ENCODE peak calls at places on chromosome 4, in ten cellular contexts. P, D, T, Y, H, N, X, M, B and W are unnamed samples.

GRCh38 chr4:105714071-105714521 is 5.5 kb downstream of the GSTCD start:
- DNase-seq in H (no peak), N (no peak), D (peak), T (no peak), Y (no peak), P (peak), M (peak), B (no peak), X (no peak), W (no peak)

GRCh38 chr4:54542540-54543041 is 115.2 kb upstream of the KIT start:
- DNase-seq in X (no peak), P (no peak), D (no peak), Y (peak), T (no peak), H (no peak), B (no peak), N (no peak), M (no peak), W (no peak)

GRCh38 chr4:136395212-136395722 is 1137.0 kb downstream of the PCDH18 start:
- DNase-seq in B (no peak), D (no peak), N (no peak), M (no peak), H (no peak), P (no peak), Y (no peak), X (no peak), T (peak), W (no peak)

GRCh38 chr4:79578613-79579012 is 170.6 kb upstream of the GK2 start:
- DNase-seq in M (no peak), B (no peak), D (no peak), H (no peak), Y (no peak), N (no peak), X (no peak), P (no peak), T (no peak), W (no peak)

GRCh38 chr4:180767330-180767729 is 1475.9 kb upstream of the TENM3 start:
- DNase-seq in X (no peak), Y (no peak), P (no peak), B (no peak), N (no peak), H (no peak), T (no peak), D (no peak), M (no peak), W (no peak)

GRCh38 chr4:176587920-176588319 is 204.8 kb downstream of the VEGFC start:
- DNase-seq in D (no peak), B (no peak), N (peak), M (peak), H (no peak), Y (peak), P (no peak), T (no peak), X (no peak), W (no peak)

GRCh38 chr4:39631700-39632079 is 7.0 kb downstream of the SMIM14 start:
- DNase-seq in H (no peak), M (no peak), N (no peak), P (no peak), B (no peak), Y (no peak), T (no peak), D (no peak), X (no peak), W (no peak)

GRCh38 chr4:57158762-57159161 is 48.6 kb upstream of the IGFBP7 start:
- DNase-seq in X (no peak), M (no peak), P (no peak), T (no peak), Y (no peak), B (no peak), H (no peak), D (no peak), N (no peak), W (no peak)

GRCh38 chr4:57190651-57191481 is 80.7 kb upstream of the IGFBP7 start:
- DNase-seq in Y (peak), B (no peak), P (no peak), N (no peak), D (peak), M (peak), H (no peak), T (peak), X (no peak), W (no peak)

GRCh38 chr4:160044693-160045092 is 941.8 kb downstream of the RAPGEF2 start:
- DNase-seq in H (no peak), T (no peak), M (no peak), D (peak), P (no peak), B (no peak), N (no peak), Y (no peak), X (no peak), W (no peak)

GRCh38 chr4:152102184-152103000 is 341.6 kb upstream of the GATB start:
- DNase-seq in B (no peak), X (no peak), T (no peak), Y (no peak), D (no peak), H (no peak), M (peak), P (peak), N (no peak), W (no peak)

GRCh38 chr4:16686195-16686594 is 212.2 kb downstream of the LDB2 start:
- DNase-seq in T (no peak), Y (peak), P (no peak), M (peak), X (no peak), N (peak), B (peak), H (no peak), D (no peak), W (no peak)

GRCh38 chr4:71355045-71355444 is 16.2 kb downstream of the SLC4A4 start:
- DNase-seq in Y (no peak), B (no peak), P (no peak), D (no peak), T (no peak), X (no peak), M (no peak), H (no peak), N (no peak), W (no peak)

GRCh38 chr4:91092398-91092955 is 965.3 kb downstream of the CCSER1 start:
- DNase-seq in Y (no peak), D (no peak), M (no peak), N (no peak), H (no peak), P (peak), B (no peak), X (no peak), T (no peak), W (no peak)

GRCh38 chr4:106034205-106034604 is 138.9 kb downstream of the NPNT start:
- DNase-seq in T (no peak), Y (peak), H (no peak), M (peak), X (no peak), B (no peak), D (no peak), P (peak), N (no peak), W (no peak)

GRCh38 chr4:89109841-89110540 is 1.3 kb upstream of the TIGD2 start:
- DNase-seq in B (no peak), M (no peak), Y (no peak), N (no peak), P (no peak), H (no peak), T (no peak), X (no peak), D (no peak), W (no peak)

GRCh38 chr4:33316033-33316432 is 2595.9 kb downstream of the PCDH7 start:
- DNase-seq in B (no peak), Y (peak), H (no peak), D (no peak), N (no peak), M (peak), P (peak), X (no peak), T (no peak), W (no peak)

GRCh38 chr4:179595671-179596410 is 2153.6 kb upstream of the AGA start:
- DNase-seq in T (no peak), P (peak), X (no peak), N (no peak), H (no peak), B (peak), M (peak), Y (peak), D (no peak), W (no peak)

GRCh38 chr4:55251352-55251751 is 94.7 kb upstream of the SRD5A3 start:
- DNase-seq in Y (peak), M (no peak), P (no peak), B (no peak), D (no peak), X (no peak), T (no peak), N (no peak), H (no peak), W (no peak)

GRCh38 chr4:182478475-182478874 is 235.3 kb downstream of the TENM3 start:
- DNase-seq in H (no peak), N (no peak), B (no peak), P (no peak), Y (peak), M (peak), T (no peak), X (no peak), D (peak), W (no peak)

GRCh38 chr4:8076023-8076422 is 82.6 kb downstream of the ABLIM2 start:
- DNase-seq in M (no peak), Y (no peak), N (no peak), P (no peak), D (no peak), T (no peak), H (no peak), X (no peak), B (no peak), W (no peak)

GRCh38 chr4:22287626-22288025 is 228.2 kb downstream of the ADGRA3 start:
- DNase-seq in X (no peak), D (no peak), B (no peak), Y (no peak), M (no peak), T (no peak), N (no peak), P (no peak), H (no peak), W (no peak)

GRCh38 chr4:148270600-148270999 is 171.6 kb downstream of the NR3C2 start:
- DNase-seq in Y (no peak), P (peak), T (no peak), H (no peak), M (no peak), D (no peak), N (no peak), B (peak), X (no peak), W (no peak)

GRCh38 chr4:25299476-25300203 is 12.9 kb upstream of the ZCCHC4 start:
- DNase-seq in H (no peak), N (no peak), D (no peak), T (no peak), Y (no peak), B (no peak), P (peak), X (no peak), M (no peak), W (no peak)

GRCh38 chr4:159516556-159516955 is 413.7 kb downstream of the RAPGEF2 start:
- DNase-seq in B (no peak), M (peak), T (no peak), X (no peak), Y (peak), H (no peak), P (no peak), D (no peak), N (no peak), W (no peak)

GRCh38 chr4:6908397-6909112 is 1.1 kb upstream of the TBC1D14 start:
- DNase-seq in D (no peak), Y (no peak), B (no peak), P (no peak), N (no peak), T (peak), H (no peak), M (peak), X (no peak), W (no peak)

GRCh38 chr4:147965056-147965455 is 233.2 kb downstream of the ARHGAP10 start:
- DNase-seq in D (no peak), M (no peak), P (no peak), X (no peak), Y (no peak), T (no peak), B (no peak), N (no peak), H (no peak), W (no peak)

GRCh38 chr4:65791111-65791806 is 121.0 kb upstream of the EPHA5 start:
- DNase-seq in Y (peak), X (no peak), T (no peak), H (no peak), M (peak), D (no peak), B (no peak), P (no peak), N (no peak), W (no peak)

GRCh38 chr4:17597517-17597916 is 16.9 kb upstream of the MED28 start:
- DNase-seq in T (no peak), H (no peak), D (no peak), B (no peak), N (no peak), P (no peak), Y (peak), M (peak), X (no peak), W (no peak)

GRCh38 chr4:77044458-77045124 is 31.2 kb downstream of the CCNI start:
- DNase-seq in M (peak), N (no peak), X (no peak), P (no peak), T (no peak), B (no peak), D (peak), H (no peak), Y (peak), W (no peak)

GRCh38 chr4:147157860-147158701 is 212.4 kb upstream of the TTC29 start:
- DNase-seq in P (no peak), N (no peak), T (peak), H (no peak), B (no peak), Y (peak), D (no peak), M (peak), X (peak), W (no peak)

GRCh38 chr4:73213917-73214663 is 44.5 kb downstream of the ANKRD17 start:
- DNase-seq in Y (peak), D (no peak), B (no peak), X (no peak), H (no peak), M (peak), T (no peak), N (no peak), P (no peak), W (no peak)

GRCh38 chr4:16067515-16067914 is 16.3 kb downstream of the PROM1 start:
- DNase-seq in Y (peak), X (no peak), P (no peak), M (peak), B (no peak), T (no peak), D (no peak), H (no peak), N (no peak), W (no peak)

GRCh38 chr4:25031077-25031606 is 396 bp upstream of the LGI2 start:
- DNase-seq in T (peak), Y (peak), N (no peak), H (no peak), P (no peak), D (no peak), X (peak), M (peak), B (no peak), W (no peak)

GRCh38 chr4:184843984-184844554 is 18.3 kb upstream of the ACSL1 start:
- DNase-seq in N (no peak), B (no peak), D (no peak), P (no peak), T (no peak), M (no peak), H (no peak), Y (peak), X (no peak), W (no peak)

GRCh38 chr4:96305030-96305429 is 465.1 kb downstream of the PDHA2 start:
- DNase-seq in X (no peak), D (peak), N (no peak), B (no peak), P (no peak), Y (no peak), H (no peak), T (no peak), M (no peak), W (no peak)

GRCh38 chr4:8182294-8182693 is 16.8 kb upstream of the SH3TC1 start:
- DNase-seq in M (no peak), B (no peak), H (no peak), D (no peak), T (no peak), P (no peak), Y (no peak), X (no peak), N (no peak), W (no peak)

GRCh38 chr4:39855909-39856512 is 121.7 kb downstream of the PDS5A start:
- DNase-seq in Y (peak), B (peak), T (no peak), D (no peak), M (peak), X (no peak), N (no peak), P (peak), H (no peak), W (no peak)

GRCh38 chr4:183455431-183456145 is 11.2 kb downstream of the CDKN2AIP start:
- DNase-seq in H (no peak), X (no peak), N (no peak), D (no peak), T (no peak), B (no peak), M (peak), Y (no peak), P (no peak), W (no peak)

GRCh38 chr4:2102045-2102883 is 43.1 kb downstream of the NAT8L start:
- DNase-seq in Y (no peak), X (no peak), B (no peak), P (no peak), D (no peak), N (no peak), T (no peak), H (no peak), M (no peak), W (no peak)

GRCh38 chr4:2105559-2105958 is 46.4 kb downstream of the NAT8L start:
- DNase-seq in X (no peak), B (no peak), P (no peak), D (no peak), N (no peak), H (no peak), M (peak), Y (peak), T (no peak), W (no peak)

GRCh38 chr4:2103843-2104547 is 44.9 kb downstream of the NAT8L start:
- DNase-seq in B (no peak), D (no peak), N (no peak), H (no peak), T (no peak), P (no peak), Y (no peak), X (no peak), M (no peak), W (no peak)

GRCh38 chr4:2103127-2103842 is 44.2 kb downstream of the NAT8L start:
- DNase-seq in Y (no peak), T (no peak), B (no peak), H (no peak), X (no peak), M (no peak), D (no peak), P (no peak), N (no peak), W (no peak)

GRCh38 chr4:2104556-2105345 is 45.6 kb downstream of the NAT8L start:
- DNase-seq in H (no peak), B (no peak), T (no peak), Y (no peak), P (no peak), M (no peak), X (no peak), D (no peak), N (no peak), W (no peak)
- TF ChIP-seq CTCF in H (no peak), B (no peak), T (no peak), Y (no peak), P (no peak), M (no peak), X (no peak), D (no peak), N (no peak), W (no peak)

DNA sequence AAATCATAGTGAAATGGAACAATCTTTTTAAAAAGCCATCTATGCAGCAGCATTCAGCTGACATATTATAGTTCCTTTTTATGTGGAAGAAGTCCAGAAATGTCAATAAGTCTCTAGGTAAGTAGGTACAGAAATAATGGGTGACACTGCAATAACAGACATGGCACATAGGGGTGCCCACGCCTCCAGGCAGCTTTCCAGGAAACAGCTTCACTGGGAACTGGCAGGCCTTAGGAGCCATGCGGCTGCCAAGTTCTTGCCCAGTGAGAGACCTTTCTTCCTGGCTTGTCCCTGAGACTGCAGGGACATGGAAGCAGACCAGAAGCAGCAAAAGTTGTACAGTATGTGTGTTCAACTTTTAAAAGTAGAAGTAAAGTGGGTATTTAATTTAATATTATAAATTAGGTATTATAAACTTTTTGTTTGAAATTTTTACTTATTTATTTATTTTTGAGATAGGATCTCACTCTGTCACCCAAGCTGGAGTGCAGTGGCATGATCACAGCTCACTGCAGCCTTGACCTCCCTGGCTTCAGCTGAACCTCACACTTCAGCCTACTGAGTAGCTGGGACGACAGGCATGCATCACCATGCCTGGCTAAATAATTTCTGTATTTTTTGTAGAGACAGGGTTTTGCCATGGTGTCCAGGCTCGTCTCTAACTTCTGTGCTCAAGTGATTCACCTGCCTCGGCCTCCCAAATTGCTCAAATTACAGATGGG is 12.1 kb upstream of the ETNPPL start:
- DNase-seq in Y (no peak), P (no peak), T (no peak), D (no peak), H (peak), B (no peak), X (peak), M (no peak), N (no peak), W (no peak)
- TF ChIP-seq CTCF in Y (no peak), P (no peak), T (no peak), D (no peak), H (no peak), B (no peak), X (peak), M (no peak), N (no peak), W (no peak)

GRCh38 chr4:162104459-162105124 is 59.2 kb downstream of the FSTL5 start:
- DNase-seq in D (no peak), B (no peak), H (no peak), P (no peak), Y (no peak), M (no peak), N (no peak), X (no peak), T (no peak), W (no peak)
- TF ChIP-seq CTCF in D (no peak), B (no peak), H (no peak), P (no peak), Y (no peak), M (no peak), N (no peak), X (no peak), T (no peak), W (no peak)

GRCh38 chr4:157226035-157226434 is 5.5 kb downstream of the GRIA2 start:
- DNase-seq in B (no peak), M (no peak), Y (no peak), N (no peak), D (no peak), T (no peak), P (no peak), H (no peak), X (no peak), W (no peak)
- TF ChIP-seq CTCF in B (no peak), M (no peak), Y (no peak), N (no peak), D (no peak), T (no peak), P (peak), H (no peak), X (no peak), W (no peak)

DNA sequence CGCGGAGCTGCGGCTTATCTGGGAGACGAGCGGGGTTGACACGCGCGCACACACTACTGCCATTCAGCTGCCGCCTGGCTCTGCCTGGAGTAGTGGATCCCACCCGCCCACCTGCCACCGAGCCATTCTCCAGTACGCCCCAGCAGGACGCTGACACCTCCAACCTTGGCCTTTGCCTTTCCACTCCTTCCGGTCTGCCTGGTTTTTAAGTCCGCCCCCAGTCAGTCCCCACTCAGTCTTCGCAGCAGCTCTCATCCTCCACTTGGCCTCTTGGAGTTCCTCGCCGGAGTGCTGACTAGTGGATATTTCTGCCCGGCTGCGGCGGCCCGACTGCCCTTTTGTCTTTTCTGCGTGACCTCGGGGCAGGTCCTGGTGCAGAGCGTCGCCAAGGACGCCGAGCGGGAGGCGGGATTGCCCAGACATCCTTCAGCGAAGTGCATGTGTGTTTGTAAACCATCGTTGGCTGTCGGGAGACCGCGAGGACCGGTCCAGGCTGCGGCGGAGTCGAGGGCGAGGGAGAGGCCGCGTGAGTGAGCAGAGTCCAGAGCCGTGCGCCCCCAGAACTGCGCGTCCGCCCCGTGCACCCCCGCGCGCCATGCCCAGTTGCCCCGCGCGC is 1.1 kb downstream of the SLIT2 start:
- DNase-seq in D (peak), P (no peak), Y (peak), M (peak), H (peak), T (peak), B (no peak), X (peak), N (no peak), W (no peak)
- TF ChIP-seq CTCF in D (no peak), P (no peak), Y (no peak), M (no peak), H (no peak), T (no peak), B (no peak), X (no peak), N (no peak), W (no peak)